ENCODE peak calls at places on chromosomes 6 and 20, in five cellular contexts. S is cardiac muscle cell, W is heart left ventricle, N is fibroblast of pulmonary artery, D is IMR-90. T is an unnamed sample.

GRCh38 chr6:106192824-106193223 is 106.7 kb downstream of the PRDM1 start:
- DNase-seq in S (no peak), W (no peak), N (no peak), D (peak), T (peak)

GRCh38 chr6:35240838-35241801 is 18.4 kb upstream of the ZNF76 start:
- DNase-seq in S (peak), W (peak), N (peak), D (peak), T (peak)

GRCh38 chr6:34888874-34889555 is at the start of gene ANKS1A:
- DNase-seq in S (peak), W (peak), N (peak), D (peak), T (peak)

GRCh38 chr6:54886932-54887584 is 40.5 kb downstream of the FAM83B start:
- DNase-seq in S (no peak), W (no peak), N (no peak), D (no peak), T (no peak)

GRCh38 chr20:24952376-24953203 is 3.5 kb downstream of the CST7 start:
- DNase-seq in S (no peak), W (no peak), N (no peak), D (no peak), T (no peak)

GRCh38 chr20:33445881-33446615 is 2.5 kb upstream of the SNTA1 start:
- DNase-seq in S (no peak), W (no peak), N (no peak), D (no peak), T (no peak)

GRCh38 chr6:141164042-141164748 is 968.5 kb upstream of the GJE1 start:
- DNase-seq in S (peak), W (no peak), N (peak), D (peak), T (peak)

GRCh38 chr6:68834561-68834960 is 199.5 kb downstream of the ADGRB3 start:
- DNase-seq in S (no peak), W (no peak), N (no peak), D (no peak), T (no peak)

GRCh38 chr6:166244353-166245045 is 63.7 kb downstream of the PRR18 start:
- DNase-seq in S (no peak), W (no peak), N (no peak), D (no peak), T (no peak)

GRCh38 chr6:21033575-21034026 is 499.3 kb downstream of the CDKAL1 start:
- DNase-seq in S (peak), W (no peak), N (peak), D (peak), T (peak)

GRCh38 chr6:87945181-87945580 is 102.5 kb upstream of the SPACA1 start:
- DNase-seq in S (no peak), W (no peak), N (no peak), D (no peak), T (peak)

GRCh38 chr20:23412026-23412425 is 9.3 kb downstream of the NAPB start:
- DNase-seq in S (no peak), W (no peak), N (peak), D (peak), T (peak)

GRCh38 chr6:788058-788457 is 95.1 kb upstream of the EXOC2 start:
- DNase-seq in S (no peak), W (no peak), N (no peak), D (no peak), T (peak)

GRCh38 chr6:52362443-52363221 is 681 bp downstream of the PAQR8 start:
- DNase-seq in S (peak), W (peak), N (no peak), D (no peak), T (no peak)

GRCh38 chr20:44728835-44729342 is 13.7 kb downstream of the CCN5 start:
- DNase-seq in S (peak), W (peak), N (peak), D (peak), T (peak)

GRCh38 chr6:26029857-26030653 is 57.2 kb upstream of the HFE start:
- DNase-seq in S (no peak), W (no peak), N (no peak), D (no peak), T (no peak)

GRCh38 chr20:51129201-51129671 is 106.3 kb upstream of the KCNG1 start:
- DNase-seq in S (no peak), W (no peak), N (no peak), D (no peak), T (no peak)

GRCh38 chr6:116205318-116205717 is 48.6 kb downstream of the TSPYL4 start:
- DNase-seq in S (peak), W (no peak), N (no peak), D (no peak), T (no peak)

GRCh38 chr20:19317240-19318069 is 105.0 kb downstream of the SLC24A3 start:
- DNase-seq in S (no peak), W (no peak), N (no peak), D (no peak), T (peak)

GRCh38 chr20:17725094-17725835 is 25.5 kb downstream of the BANF2 start:
- DNase-seq in S (no peak), W (no peak), N (no peak), D (no peak), T (no peak)

GRCh38 chr6:116247285-116247684 is 6.6 kb downstream of the TSPYL4 start:
- DNase-seq in S (no peak), W (no peak), N (no peak), D (no peak), T (no peak)

GRCh38 chr6:18148304-18149025 is 6.4 kb downstream of the TPMT start:
- DNase-seq in S (peak), W (no peak), N (peak), D (peak), T (peak)

GRCh38 chr6:65182681-65183080 is 524.3 kb downstream of the EYS start:
- DNase-seq in S (peak), W (no peak), N (peak), D (peak), T (no peak)

GRCh38 chr20:41173791-41174341 is 36.5 kb downstream of the PLCG1 start:
- DNase-seq in S (no peak), W (peak), N (no peak), D (no peak), T (no peak)

GRCh38 chr6:153003294-153003645 is 761 bp upstream of the MTRF1L start:
- DNase-seq in S (no peak), W (no peak), N (no peak), D (peak), T (peak)

GRCh38 chr20:44180814-44181213 is 6.2 kb downstream of the JPH2 start:
- DNase-seq in S (peak), W (peak), N (peak), D (peak), T (no peak)

GRCh38 chr20:31684153-31685003 is 38.3 kb downstream of the BCL2L1 start:
- DNase-seq in S (no peak), W (no peak), N (no peak), D (no peak), T (no peak)

GRCh38 chr6:128067446-128068109 is 166.7 kb upstream of the THEMIS start:
- DNase-seq in S (no peak), W (no peak), N (no peak), D (no peak), T (no peak)

GRCh38 chr6:153096792-153097191 is 34.3 kb downstream of the RGS17 start:
- DNase-seq in S (no peak), W (no peak), N (no peak), D (no peak), T (peak)

GRCh38 chr6:168756009-168756634 is 315.1 kb downstream of the SMOC2 start:
- DNase-seq in S (peak), W (no peak), N (peak), D (no peak), T (no peak)

GRCh38 chr6:107132330-107132954 is 17.1 kb upstream of the BEND3 start:
- DNase-seq in S (peak), W (no peak), N (peak), D (no peak), T (peak)

GRCh38 chr6:80094017-80094416 is 12.5 kb upstream of the BCKDHB start:
- DNase-seq in S (peak), W (no peak), N (peak), D (peak), T (peak)

GRCh38 chr6:148450866-148451265 is 108.2 kb downstream of the SASH1 start:
- DNase-seq in S (no peak), W (no peak), N (no peak), D (no peak), T (no peak)

GRCh38 chr6:138571585-138572199 is 72.4 kb upstream of the NHSL1 start:
- DNase-seq in S (peak), W (no peak), N (no peak), D (peak), T (no peak)

GRCh38 chr6:2891768-2892170 is 11.3 kb downstream of the SERPINB9 start:
- DNase-seq in S (no peak), W (no peak), N (no peak), D (no peak), T (no peak)

GRCh38 chr6:34155471-34156300 is 9.8 kb upstream of the GRM4 start:
- DNase-seq in S (no peak), W (peak), N (no peak), D (no peak), T (no peak)

GRCh38 chr20:17172826-17173420 is 53.9 kb upstream of the PCSK2 start:
- DNase-seq in S (no peak), W (no peak), N (no peak), D (no peak), T (no peak)

GRCh38 chr20:45416917-45417316 is 976 bp downstream of the PIGT start:
- DNase-seq in S (no peak), W (no peak), N (no peak), D (no peak), T (no peak)

GRCh38 chr20:53382263-53382844 is 211.3 kb downstream of the ZNF217 start:
- DNase-seq in S (no peak), W (no peak), N (no peak), D (no peak), T (no peak)

GRCh38 chr20:53376021-53376420 is 217.6 kb downstream of the ZNF217 start:
- DNase-seq in S (no peak), W (no peak), N (no peak), D (no peak), T (no peak)

GRCh38 chr20:53386186-53386681 is 207.4 kb downstream of the ZNF217 start:
- DNase-seq in S (no peak), W (no peak), N (no peak), D (no peak), T (no peak)

GRCh38 chr20:53384392-53384791 is 209.2 kb downstream of the ZNF217 start:
- DNase-seq in S (no peak), W (no peak), N (no peak), D (no peak), T (no peak)

GRCh38 chr20:53381568-53382262 is 211.9 kb downstream of the ZNF217 start:
- DNase-seq in S (no peak), W (no peak), N (no peak), D (no peak), T (peak)
- TF ChIP-seq CTCF in S (no peak), W (no peak), N (no peak), D (no peak), T (no peak)

DNA sequence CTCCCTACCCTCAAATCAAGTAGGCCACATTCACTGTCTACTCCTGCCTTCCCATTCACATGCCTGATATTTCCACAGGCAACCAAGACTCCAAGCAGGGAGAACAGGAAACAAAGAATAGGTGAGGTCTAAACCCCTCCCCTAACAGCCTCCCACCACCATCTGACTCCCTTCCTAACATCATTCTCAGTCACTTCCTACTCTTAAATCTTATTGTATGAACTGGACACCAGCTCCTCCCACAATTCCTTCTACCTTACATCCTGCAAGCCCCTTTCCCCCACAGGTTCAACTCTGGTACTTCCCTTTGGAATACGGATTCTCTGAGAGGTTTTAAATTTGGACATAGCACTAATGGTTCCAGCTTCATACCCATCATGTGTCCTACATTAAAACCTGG is 944 bp upstream of the C6orf136 start:
- DNase-seq in S (no peak), W (no peak), N (no peak), D (no peak), T (no peak)
- H3K4me3 ChIP-seq in S (no peak), W (no peak), N (no peak), D (no peak), T (no peak)

GRCh38 chr6:157152544-157152943 is 170.8 kb downstream of the TMEM242 start:
- DNase-seq in S (no peak), W (no peak), N (no peak), D (no peak), T (no peak)

GRCh38 chr6:157158456-157158855 is 164.9 kb downstream of the TMEM242 start:
- DNase-seq in S (no peak), W (no peak), N (no peak), D (no peak), T (no peak)

GRCh38 chr6:157157228-157157627 is 166.1 kb downstream of the TMEM242 start:
- DNase-seq in S (no peak), W (no peak), N (no peak), D (no peak), T (no peak)

GRCh38 chr6:157158897-157159296 is 164.4 kb downstream of the TMEM242 start:
- DNase-seq in S (no peak), W (no peak), N (no peak), D (no peak), T (no peak)

GRCh38 chr6:157155838-157156237 is 167.5 kb downstream of the TMEM242 start:
- DNase-seq in S (peak), W (no peak), N (peak), D (no peak), T (no peak)
- TF ChIP-seq CTCF in S (no peak), W (no peak), N (no peak), D (no peak), T (no peak)

GRCh38 chr20:57960803-57961575 is 251.2 kb upstream of the PMEPA1 start:
- DNase-seq in S (no peak), W (no peak), N (no peak), D (no peak), T (no peak)

GRCh38 chr20:57967364-57967763 is 257.5 kb upstream of the PMEPA1 start:
- DNase-seq in S (no peak), W (no peak), N (no peak), D (no peak), T (no peak)

GRCh38 chr20:57965441-57965840 is 255.6 kb upstream of the PMEPA1 start:
- DNase-seq in S (no peak), W (no peak), N (no peak), D (no peak), T (no peak)

GRCh38 chr20:57966609-57967008 is 256.8 kb upstream of the PMEPA1 start:
- DNase-seq in S (no peak), W (no peak), N (no peak), D (no peak), T (no peak)

GRCh38 chr20:57964011-57964862 is 254.4 kb upstream of the PMEPA1 start:
- DNase-seq in S (no peak), W (no peak), N (no peak), D (no peak), T (no peak)
- H3K4me3 ChIP-seq in S (no peak), W (no peak), N (no peak), D (no peak), T (no peak)

DNA sequence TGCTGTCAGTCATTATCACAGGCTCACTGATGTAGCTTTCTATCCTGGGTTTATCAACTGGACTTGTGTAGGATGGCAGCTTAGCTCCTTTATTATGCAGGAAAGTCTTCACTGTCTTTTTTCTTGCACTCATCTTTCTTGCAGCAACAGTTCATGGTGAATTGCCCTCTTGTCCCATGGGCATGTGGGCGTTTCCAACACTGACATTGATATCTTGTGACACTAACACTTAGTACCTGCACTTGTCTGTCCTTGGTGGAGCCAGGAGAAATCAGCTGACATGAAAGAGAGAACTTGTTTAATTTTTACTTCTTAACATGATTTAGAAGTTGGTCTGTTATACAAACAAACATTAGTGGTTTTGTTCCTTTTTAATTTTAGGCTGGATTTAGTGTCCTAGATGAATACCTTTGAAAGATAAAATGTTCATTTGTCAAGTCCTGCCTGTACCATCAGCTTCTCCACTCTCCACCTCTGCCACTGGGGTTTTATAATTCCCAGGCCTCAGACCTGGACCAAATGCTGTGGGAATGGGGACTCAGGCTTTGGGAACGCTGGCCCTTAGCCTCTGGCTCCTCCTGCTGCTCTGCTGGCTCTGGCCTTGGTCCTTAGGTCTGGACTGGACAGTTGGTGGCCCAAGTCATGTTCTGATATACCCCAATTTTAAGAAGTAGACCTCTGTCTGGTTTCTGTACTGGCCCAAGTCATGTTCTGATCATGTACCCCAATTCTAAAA is 161.0 kb upstream of the LAMP5 start:
- DNase-seq in S (no peak), W (no peak), N (peak), D (no peak), T (no peak)
- TF ChIP-seq CTCF in S (peak), W (peak), N (no peak), D (peak), T (no peak)

GRCh38 chr6:14984454-14984853 is 261.4 kb upstream of the JARID2 start:
- DNase-seq in S (peak), W (no peak), N (peak), D (peak), T (peak)
- H3K4me3 ChIP-seq in S (no peak), W (no peak), N (no peak), D (no peak), T (no peak)

GRCh38 chr6:105179244-105180065 is at the start of gene POPDC3:
- DNase-seq in S (peak), W (peak), N (peak), D (peak), T (peak)
- TF ChIP-seq CTCF in S (no peak), W (no peak), N (no peak), D (no peak), T (no peak)

DNA sequence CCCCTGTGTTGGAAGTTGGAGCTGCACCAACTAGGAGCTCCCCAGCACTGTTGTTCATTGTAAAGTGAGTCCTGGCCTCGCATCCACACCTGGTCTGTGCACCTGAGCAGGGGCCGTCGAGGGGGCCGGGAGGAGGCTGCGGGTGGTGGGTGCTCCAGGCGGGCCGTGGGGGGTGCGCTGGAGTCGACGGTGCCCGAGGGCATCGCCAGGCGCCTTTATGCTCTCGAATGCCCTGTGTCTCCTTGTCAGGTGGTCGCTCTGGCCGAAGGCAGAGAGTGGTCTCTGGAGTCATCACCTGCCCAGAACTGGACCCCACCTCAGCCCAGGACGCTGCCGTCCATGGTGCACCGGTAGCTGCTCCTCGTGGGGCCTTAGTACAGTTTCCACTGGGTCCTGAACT is 4.3 kb downstream of the ARFGAP1 start:
- DNase-seq in S (no peak), W (no peak), N (no peak), D (no peak), T (no peak)
- H3K4me3 ChIP-seq in S (no peak), W (no peak), N (no peak), D (no peak), T (no peak)

GRCh38 chr6:150672792-150673191 is 73.1 kb downstream of the PLEKHG1 start:
- DNase-seq in S (no peak), W (no peak), N (no peak), D (no peak), T (no peak)

GRCh38 chr6:150667977-150668716 is 68.5 kb downstream of the PLEKHG1 start:
- DNase-seq in S (peak), W (peak), N (peak), D (peak), T (peak)

GRCh38 chr6:150668882-150669476 is 69.3 kb downstream of the PLEKHG1 start:
- DNase-seq in S (peak), W (no peak), N (no peak), D (no peak), T (no peak)

GRCh38 chr6:150673720-150674361 is 74.2 kb downstream of the PLEKHG1 start:
- DNase-seq in S (no peak), W (no peak), N (no peak), D (no peak), T (no peak)

DNA sequence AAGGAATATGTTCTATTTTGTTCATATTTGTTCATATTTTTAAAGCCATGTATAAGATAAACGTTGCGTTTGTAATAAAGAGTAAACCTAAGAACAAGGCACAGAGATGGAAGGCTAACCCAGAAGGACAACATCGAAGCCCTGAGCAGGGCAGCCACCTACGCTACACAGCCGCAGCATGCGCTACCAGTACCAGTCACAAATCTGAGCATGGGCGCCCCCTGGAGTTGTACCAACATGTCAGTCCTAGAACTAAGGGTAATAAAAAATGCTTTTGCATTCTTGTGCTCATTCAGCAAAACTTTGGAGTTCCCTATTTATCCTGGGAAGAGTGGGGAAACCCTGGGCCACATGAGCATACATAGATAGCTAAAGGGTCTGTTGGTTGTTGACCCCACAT is 70.6 kb downstream of the PLEKHG1 start:
- DNase-seq in S (no peak), W (no peak), N (no peak), D (no peak), T (no peak)
- TF ChIP-seq CTCF in S (no peak), W (no peak), N (no peak), D (no peak), T (no peak)